ENCODE peak calls at places on chromosomes 12 and 14, in six cellular contexts. O is IMR-90, E is trophoblast cell, A is mesenchymal stem cell, H is neuronal stem cell, V is H1. X is an unnamed sample.

GRCh38 chr12:84124211-84124610 is 788.4 kb downstream of the SLC6A15 start:
- DNase-seq in E (no peak), A (no peak), V (no peak), H (no peak), O (peak), X (no peak)

GRCh38 chr12:4118017-4118510 is 155.5 kb upstream of the CCND2 start:
- DNase-seq in H (no peak), E (peak), V (peak), A (peak), O (peak), X (no peak)

GRCh38 chr14:20818861-20819260 is 16.2 kb upstream of the RNASE1 start:
- DNase-seq in A (no peak), E (no peak), O (no peak), V (no peak), H (no peak), X (peak)

GRCh38 chr14:39426605-39427004 is 5.6 kb downstream of the FBXO33 start:
- DNase-seq in V (no peak), E (peak), A (peak), H (no peak), O (peak), X (peak)

GRCh38 chr14:59343585-59343984 is 121.6 kb downstream of the GPR135 start:
- DNase-seq in H (no peak), A (no peak), O (no peak), V (no peak), E (no peak), X (peak)

GRCh38 chr12:80988986-80989385 is 51.3 kb upstream of the LIN7A start:
- DNase-seq in V (no peak), E (no peak), A (no peak), O (no peak), H (no peak), X (peak)

GRCh38 chr12:51244269-51244668 is 5.6 kb downstream of the DAZAP2 start:
- DNase-seq in H (no peak), E (peak), O (peak), A (no peak), V (no peak), X (no peak)

GRCh38 chr14:100594625-100594951 is 7.4 kb upstream of the BEGAIN start:
- DNase-seq in V (no peak), A (no peak), E (no peak), H (no peak), O (no peak), X (no peak)

GRCh38 chr12:132478845-132479244 is 11.1 kb upstream of the FBRSL1 start:
- DNase-seq in A (no peak), V (no peak), O (no peak), E (no peak), H (no peak), X (no peak)

GRCh38 chr14:68759017-68759569 is 33.8 kb downstream of the ZFP36L1 start:
- DNase-seq in O (no peak), V (no peak), E (no peak), A (no peak), H (no peak), X (no peak)

GRCh38 chr12:132206093-132206434 is 61.8 kb downstream of the NOC4L start:
- DNase-seq in O (no peak), V (no peak), E (no peak), A (no peak), H (no peak), X (no peak)

GRCh38 chr12:115620816-115621215 is 656.7 kb downstream of the MED13L start:
- DNase-seq in O (no peak), E (no peak), A (no peak), V (no peak), H (no peak), X (no peak)

GRCh38 chr12:115140981-115141380 is 457.0 kb upstream of the TBX3 start:
- DNase-seq in O (no peak), H (no peak), A (no peak), V (no peak), E (no peak), X (peak)

GRCh38 chr14:68089146-68089715 is 269.7 kb downstream of the RAD51B start:
- DNase-seq in O (peak), V (no peak), H (no peak), A (peak), E (no peak), X (no peak)

GRCh38 chr14:58864751-58865519 is 227.2 kb downstream of the DACT1 start:
- DNase-seq in A (peak), E (peak), V (no peak), H (no peak), O (peak), X (peak)

GRCh38 chr14:103204852-103205540 is 81.7 kb downstream of the TNFAIP2 start:
- DNase-seq in O (peak), A (no peak), V (no peak), E (peak), H (no peak), X (peak)

GRCh38 chr14:101335061-101335661 is 226.1 kb upstream of the DIO3 start:
- DNase-seq in V (peak), E (no peak), O (no peak), A (no peak), H (no peak), X (no peak)

GRCh38 chr14:54814076-54814475 is 88.5 kb downstream of the GCH1 start:
- DNase-seq in H (no peak), A (no peak), O (no peak), V (peak), E (no peak), X (peak)

GRCh38 chr14:102738373-102739189 is 38.7 kb upstream of the TRAF3 start:
- DNase-seq in A (no peak), O (no peak), V (peak), E (peak), H (no peak), X (no peak)

GRCh38 chr14:32560213-32560857 is 231.2 kb downstream of the AKAP6 start:
- DNase-seq in H (peak), O (peak), E (peak), A (peak), V (peak), X (peak)

GRCh38 chr14:97796511-97796910 is 999.3 kb downstream of the VRK1 start:
- DNase-seq in E (no peak), V (no peak), O (no peak), A (no peak), H (no peak), X (no peak)

DNA sequence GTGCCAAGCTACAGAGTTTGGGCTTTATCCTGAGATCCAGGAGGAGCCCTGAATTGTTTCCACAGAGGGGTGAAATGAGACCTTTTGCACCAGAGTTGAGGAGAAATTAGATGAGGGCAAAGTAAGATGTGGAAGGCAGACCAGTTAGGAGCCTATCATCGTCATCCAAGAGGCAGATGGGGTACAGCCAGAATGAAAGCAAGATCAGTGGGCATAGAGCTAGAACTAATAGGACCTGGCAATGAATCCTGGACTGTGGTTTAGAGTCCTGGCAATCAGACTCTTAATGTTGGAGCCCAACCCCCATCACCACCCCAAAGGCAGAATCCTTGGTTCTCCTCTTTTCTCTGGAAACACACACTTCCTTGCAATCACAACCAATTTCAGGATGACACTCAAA is 166.6 kb upstream of the HMGA2 start:
- DNase-seq in O (no peak), V (no peak), H (no peak), A (no peak), E (no peak), X (no peak)
- H2BK120ac ChIP-seq in O (peak), V (no peak), H (no peak), A (peak), E (no peak), X (peak)

GRCh38 chr14:84749191-84749945 is 780.6 kb upstream of the FLRT2 start:
- DNase-seq in A (no peak), H (no peak), E (no peak), V (no peak), O (no peak), X (peak)

GRCh38 chr14:84751745-84752144 is 778.2 kb upstream of the FLRT2 start:
- DNase-seq in A (no peak), O (no peak), H (no peak), E (no peak), V (no peak), X (no peak)

GRCh38 chr14:84750284-84750683 is 779.7 kb upstream of the FLRT2 start:
- DNase-seq in H (no peak), A (no peak), O (no peak), E (no peak), V (no peak), X (peak)

DNA sequence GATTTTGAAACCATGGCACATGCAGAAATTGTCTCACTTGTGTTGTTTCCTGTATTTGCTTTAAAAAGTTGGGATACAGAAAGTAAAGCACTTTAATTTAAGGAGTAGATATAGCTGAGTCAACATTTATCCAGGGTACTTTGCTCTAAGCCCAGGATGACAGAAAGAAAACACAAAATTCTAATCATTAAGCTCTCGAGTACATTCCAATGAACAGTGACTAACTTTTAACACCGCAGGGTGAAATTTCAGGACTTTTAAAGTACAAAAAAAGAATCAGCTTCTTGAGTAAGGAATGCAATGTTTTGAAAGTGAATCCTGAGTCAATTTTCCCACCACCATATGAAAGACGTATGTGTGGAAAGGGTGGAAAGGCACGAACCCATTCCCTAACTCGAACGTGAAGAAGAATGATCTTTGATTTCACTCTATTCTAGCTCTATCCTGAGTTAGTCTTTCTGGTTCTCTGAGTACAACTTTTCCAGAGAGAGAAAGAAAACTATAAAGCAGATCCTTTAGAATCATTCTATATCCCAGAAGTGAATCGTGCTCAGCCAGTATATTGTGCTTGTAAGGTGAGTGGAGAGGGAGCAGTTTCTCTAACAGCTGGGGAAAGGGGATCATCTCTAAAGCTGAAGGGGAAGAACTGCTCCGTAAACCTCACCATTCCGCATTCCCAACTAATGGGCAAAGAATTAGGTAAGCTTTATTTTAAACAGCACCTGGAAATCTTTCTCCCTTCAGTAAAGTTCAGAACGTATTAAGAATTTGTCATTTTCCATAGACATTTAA is 779.0 kb upstream of the FLRT2 start:
- DNase-seq in H (no peak), O (peak), E (peak), V (no peak), A (peak), X (peak)
- H3K4me3 ChIP-seq in H (no peak), O (no peak), E (no peak), V (no peak), A (no peak), X (no peak)

DNA sequence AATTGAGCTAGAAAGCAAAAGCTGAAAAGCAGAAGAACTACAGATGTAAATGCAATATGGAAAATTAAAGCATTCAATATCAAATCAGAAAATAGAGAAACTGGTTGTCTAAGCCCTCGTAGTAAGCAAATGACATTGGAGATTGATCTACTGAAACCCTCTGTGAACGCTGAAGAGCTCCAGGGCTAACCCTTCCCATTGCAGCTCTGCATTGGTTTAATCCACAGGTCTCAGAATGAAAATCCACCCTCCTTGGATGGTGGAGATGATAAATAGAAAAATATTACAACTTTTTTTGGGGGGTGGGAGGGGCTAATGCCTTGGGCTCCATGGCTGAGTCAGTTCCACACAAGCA is 40.5 kb downstream of the CORO1C start:
- DNase-seq in H (no peak), V (no peak), A (no peak), E (no peak), O (no peak), X (no peak)
- H2BK120ac ChIP-seq in H (no peak), V (no peak), A (peak), E (peak), O (peak), X (no peak)

GRCh38 chr12:113469893-113470743 is 1.6 kb downstream of the LHX5 start:
- DNase-seq in V (no peak), H (peak), O (no peak), A (no peak), E (no peak), X (no peak)

GRCh38 chr12:113472191-113473190 is 820 bp upstream of the LHX5 start:
- DNase-seq in A (no peak), E (no peak), H (peak), V (peak), O (no peak), X (no peak)

GRCh38 chr12:113471619-113472171 is at the start of gene LHX5:
- DNase-seq in H (peak), A (no peak), V (no peak), O (peak), E (no peak), X (no peak)

GRCh38 chr12:113469224-113469652 is 2.4 kb downstream of the LHX5 start:
- DNase-seq in E (peak), V (no peak), A (no peak), O (no peak), H (no peak), X (no peak)

GRCh38 chr12:113470871-113471618 is 626 bp downstream of the LHX5 start:
- DNase-seq in V (peak), A (no peak), H (peak), E (no peak), O (no peak), X (no peak)
- H3K4me3 ChIP-seq in V (peak), A (no peak), H (no peak), E (no peak), O (no peak), X (no peak)